ENCODE peak calls at places on chromosome 20, in four cellular contexts. One of them, this sample, is unnamed.
A peak's percentile ranks its signal among the peaks of the same experiment; 100 is the strongest.

GRCh38 chr20:1313236-1313964 is 15.5 kb downstream of the SDCBP2 start:
- DNase-seq in H9: peak; percentile 72
- DNase-seq in HCT116: peak; percentile 49
- DNase-seq in IMR-90: peak; percentile 71
- DNase-seq in this sample: peak; percentile 97

GRCh38 chr20:52410182-52410647 is 218.6 kb upstream of the ZFP64 start:
- DNase-seq in HCT116: no peak
- DNase-seq in IMR-90: peak; percentile 21
- DNase-seq in H9: no peak
- DNase-seq in this sample: no peak

GRCh38 chr20:6898928-6899327 is 131.4 kb downstream of the BMP2 start:
- DNase-seq in HCT116: no peak
- DNase-seq in H9: no peak
- DNase-seq in IMR-90: no peak
- DNase-seq in this sample: no peak

GRCh38 chr20:52383995-52384621 is 192.5 kb upstream of the ZFP64 start:
- DNase-seq in IMR-90: no peak
- DNase-seq in HCT116: no peak
- DNase-seq in H9: no peak
- DNase-seq in this sample: no peak

GRCh38 chr20:25864986-25865714 is 168.5 kb upstream of the ZNF337 start:
- DNase-seq in HCT116: no peak
- DNase-seq in H9: no peak
- DNase-seq in IMR-90: no peak
- DNase-seq in this sample: no peak

GRCh38 chr20:32004963-32005362 is 5.3 kb upstream of the CCM2L start:
- DNase-seq in H9: no peak
- DNase-seq in IMR-90: peak; percentile 36
- DNase-seq in HCT116: peak; percentile 13
- DNase-seq in this sample: peak; percentile 77

GRCh38 chr20:697826-698225 is 22.2 kb upstream of the SCRT2 start:
- DNase-seq in HCT116: no peak
- DNase-seq in IMR-90: no peak
- DNase-seq in H9: no peak
- DNase-seq in this sample: peak; percentile 17

GRCh38 chr20:52975024-52975732 is 3.0 kb downstream of the TSHZ2 start:
- DNase-seq in IMR-90: no peak
- DNase-seq in H9: no peak
- DNase-seq in HCT116: no peak
- DNase-seq in this sample: no peak

GRCh38 chr20:44610313-44610965 is 28.1 kb downstream of the PKIG start:
- DNase-seq in IMR-90: no peak
- DNase-seq in H9: no peak
- DNase-seq in HCT116: no peak
- DNase-seq in this sample: no peak

GRCh38 chr20:61057313-61058171 is 194.5 kb upstream of the CDH4 start:
- DNase-seq in HCT116: no peak
- DNase-seq in IMR-90: no peak
- DNase-seq in H9: no peak
- DNase-seq in this sample: no peak

GRCh38 chr20:62143118-62143975 is at the start of the genes PSMA7 and SS18L1:
- DNase-seq in HCT116: peak; percentile 50
- DNase-seq in IMR-90: peak; percentile 80
- DNase-seq in H9: peak; percentile 72
- DNase-seq in this sample: peak; percentile 100
- H4K20me1 ChIP-seq in HCT116: peaks cover 35% of the 10 kb centered on the region
- H4K20me1 ChIP-seq in IMR-90: peaks cover 85% of the 10 kb centered on the region
- H4K20me1 ChIP-seq in H9: no peaks in the 10 kb centered on the region
- H4K20me1 ChIP-seq in this sample: peaks cover 77% of the 10 kb centered on the region

GRCh38 chr20:33925867-33926266 is 67.8 kb upstream of the RALY start:
- DNase-seq in H9: no peak
- DNase-seq in IMR-90: peak; percentile 42
- DNase-seq in HCT116: no peak
- DNase-seq in this sample: peak; percentile 85

GRCh38 chr20:33929917-33930316 is 63.8 kb upstream of the RALY start:
- DNase-seq in HCT116: no peak
- DNase-seq in IMR-90: no peak
- DNase-seq in H9: no peak
- DNase-seq in this sample: no peak

GRCh38 chr20:33922224-33922623 is 71.5 kb upstream of the RALY start:
- DNase-seq in HCT116: no peak
- DNase-seq in H9: no peak
- DNase-seq in IMR-90: no peak
- DNase-seq in this sample: no peak

GRCh38 chr20:33927703-33928102 is 66.0 kb upstream of the RALY start:
- DNase-seq in H9: no peak
- DNase-seq in HCT116: no peak
- DNase-seq in IMR-90: no peak
- DNase-seq in this sample: no peak

GRCh38 chr20:33926425-33926824 is 67.3 kb upstream of the RALY start:
- DNase-seq in HCT116: no peak
- DNase-seq in IMR-90: peak; percentile 6
- DNase-seq in H9: no peak
- DNase-seq in this sample: no peak
- TF ChIP-seq CTCF in HCT116: no peak
- TF ChIP-seq CTCF in IMR-90: no peak
- TF ChIP-seq CTCF in H9: no peak
- TF ChIP-seq CTCF in this sample: no peak

DNA sequence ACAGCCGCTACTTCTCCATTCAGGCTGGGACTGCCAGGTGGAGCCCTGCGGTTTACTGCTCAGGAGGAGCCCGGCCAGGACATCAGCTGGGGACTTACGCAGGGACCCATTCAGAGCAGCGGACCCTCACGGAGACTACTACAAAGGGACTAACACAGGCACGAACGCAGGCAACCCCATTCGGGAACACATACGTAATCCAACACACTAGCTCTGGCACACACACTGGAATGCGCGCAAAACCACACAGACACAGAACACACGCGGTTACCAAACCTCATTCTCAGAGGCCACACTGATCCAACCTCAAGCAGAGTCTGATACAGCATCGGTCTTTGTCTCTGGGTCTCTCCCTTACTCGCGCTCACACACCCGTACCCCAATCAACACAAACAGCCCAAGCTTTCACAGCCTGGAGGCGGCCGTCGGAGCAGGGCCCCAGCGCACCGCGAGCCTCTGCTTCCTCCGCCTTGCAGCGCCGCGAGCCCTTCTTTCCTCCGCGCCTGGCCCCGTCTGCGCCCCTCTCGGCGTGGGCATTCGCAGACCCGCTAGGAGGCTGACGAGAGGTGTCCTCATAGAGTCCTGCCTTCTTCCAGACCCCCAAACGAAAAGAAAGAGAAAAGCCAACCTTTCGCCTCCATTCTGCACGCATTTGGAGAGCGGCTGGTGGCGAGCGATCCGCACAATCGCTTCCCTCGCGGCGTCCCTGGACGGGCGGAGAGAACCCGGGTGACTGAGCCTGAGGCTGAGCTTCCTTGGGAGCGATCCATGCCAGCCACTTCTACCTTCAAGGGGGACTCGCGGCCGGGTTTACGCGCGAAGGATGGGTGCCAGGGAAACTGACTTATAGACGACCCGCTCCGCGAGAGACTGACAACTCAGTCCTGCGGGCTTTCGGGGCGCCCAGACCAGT is 961 bp upstream of the SLC32A1 start:
- DNase-seq in HCT116: no peak
- DNase-seq in IMR-90: no peak
- DNase-seq in H9: peak; percentile 46
- DNase-seq in this sample: peak; percentile 85
- H3K4me2 ChIP-seq in HCT116: no peak overlapping the region
- H3K4me2 ChIP-seq in IMR-90: no peak overlapping the region
- H3K4me2 ChIP-seq in H9: peak overlapping the region; percentile 50
- H3K4me2 ChIP-seq in this sample: no peak overlapping the region

DNA sequence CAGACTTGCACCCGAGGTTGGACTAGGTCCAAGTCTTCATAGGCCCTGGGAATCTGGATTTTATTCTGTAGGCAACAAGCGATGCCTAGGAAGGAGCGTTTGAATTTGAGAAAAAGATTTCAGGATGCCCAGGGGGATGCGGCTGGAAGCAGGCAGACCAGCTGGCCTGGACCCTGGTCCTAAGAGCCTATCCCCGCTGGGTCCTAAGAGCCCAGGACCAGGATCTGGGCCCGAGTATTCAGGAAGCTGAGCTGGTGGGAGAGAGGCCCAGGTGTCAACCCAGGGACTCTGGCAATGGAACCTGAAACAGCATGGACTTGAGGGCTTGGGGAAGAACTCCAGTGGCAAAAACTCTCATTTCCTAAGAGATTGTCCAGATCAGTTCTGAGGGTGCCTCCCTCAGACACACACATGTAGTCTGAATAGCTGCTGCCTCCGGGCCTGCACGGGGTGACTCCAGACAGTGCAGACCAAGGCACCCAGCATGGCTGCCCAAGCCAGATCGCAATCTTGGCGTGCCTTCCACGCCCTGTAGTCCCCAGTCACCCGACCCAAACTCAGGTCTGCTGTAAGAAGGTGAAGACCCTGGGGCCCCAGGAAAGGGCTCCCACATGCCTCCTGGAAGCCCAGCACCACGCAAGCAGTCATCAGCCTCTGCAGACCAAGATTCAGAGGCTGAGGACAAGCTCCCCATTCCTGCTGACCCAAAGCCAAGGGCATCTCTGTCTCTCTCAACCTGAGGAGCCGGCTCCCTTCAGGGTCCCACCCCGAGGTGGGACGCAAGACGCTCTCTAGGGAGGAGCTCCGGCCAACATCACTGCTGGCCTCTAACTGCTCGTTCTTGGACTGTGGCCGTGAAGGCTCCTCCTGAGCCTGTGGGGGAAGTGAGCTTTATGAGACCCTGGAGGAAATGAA is 34.4 kb downstream of the RRBP1 start:
- DNase-seq in HCT116: no peak
- DNase-seq in H9: no peak
- DNase-seq in IMR-90: no peak
- DNase-seq in this sample: peak; percentile 77
- H4K20me1 ChIP-seq in HCT116: no peaks in the 10 kb centered on the region
- H4K20me1 ChIP-seq in H9: no peaks in the 10 kb centered on the region
- H4K20me1 ChIP-seq in IMR-90: peaks cover 100% of the 10 kb centered on the region
- H4K20me1 ChIP-seq in this sample: peaks cover 95% of the 10 kb centered on the region

This sample was measured in osteoblast.